ENCODE peak calls at places on chromosomes 5 and 9, in six cellular contexts. I, X, G, D, M and Q are unnamed samples.

GRCh38 chr5:153496835-153497234 is 6.4 kb downstream of the GRIA1 start:
- DNase-seq in G (no peak), X (peak), D (no peak), M (no peak), I (no peak), Q (no peak)

GRCh38 chr5:149088686-149089085 is 25.8 kb upstream of the SH3TC2 start:
- DNase-seq in G (no peak), M (no peak), D (no peak), X (no peak), I (no peak), Q (no peak)

GRCh38 chr5:130836729-130837660 is 328.1 kb downstream of the HINT1 start:
- DNase-seq in X (no peak), M (no peak), G (no peak), I (no peak), D (no peak), Q (no peak)

GRCh38 chr9:130118841-130119520 is 53.2 kb upstream of the NCS1 start:
- DNase-seq in I (no peak), D (no peak), G (no peak), X (no peak), M (no peak), Q (no peak)

GRCh38 chr5:16837305-16837704 is 98.8 kb downstream of the MYO10 start:
- DNase-seq in G (no peak), I (no peak), D (no peak), M (no peak), X (no peak), Q (no peak)

GRCh38 chr5:172646716-172647285 is 5.7 kb downstream of the NEURL1B start:
- DNase-seq in G (no peak), D (no peak), I (peak), M (no peak), X (peak), Q (no peak)

GRCh38 chr9:134730761-134731496 is 89.3 kb downstream of the COL5A1 start:
- DNase-seq in M (no peak), X (no peak), I (no peak), G (no peak), D (no peak), Q (no peak)

GRCh38 chr5:128534729-128535128 is 3.3 kb downstream of the FBN2 start:
- DNase-seq in X (no peak), D (no peak), M (no peak), I (no peak), G (no peak), Q (no peak)

GRCh38 chr5:58240286-58240685 is 219.6 kb downstream of the PLK2 start:
- DNase-seq in M (no peak), G (no peak), I (no peak), X (no peak), D (no peak), Q (no peak)

GRCh38 chr5:127068771-127069330 is 4.5 kb downstream of the C5orf63 start:
- DNase-seq in I (no peak), M (no peak), X (no peak), G (no peak), D (no peak), Q (no peak)

GRCh38 chr5:119318256-119318914 is 37.4 kb upstream of the TNFAIP8 start:
- DNase-seq in M (no peak), G (peak), I (no peak), X (no peak), D (no peak), Q (no peak)

GRCh38 chr9:124286292-124286931 is 28.7 kb downstream of the NEK6 start:
- DNase-seq in X (no peak), I (peak), D (peak), G (peak), M (no peak), Q (peak)

GRCh38 chr5:122805481-122805880 is 30.6 kb downstream of the SNX2 start:
- DNase-seq in G (no peak), M (no peak), X (no peak), I (no peak), D (no peak), Q (no peak)

GRCh38 chr9:104977580-104977979 is 49.6 kb upstream of the ABCA1 start:
- DNase-seq in X (no peak), I (no peak), G (no peak), M (no peak), D (no peak), Q (no peak)

GRCh38 chr9:17777465-17777864 is 198.6 kb downstream of the SH3GL2 start:
- DNase-seq in D (no peak), G (no peak), X (no peak), I (no peak), M (no peak), Q (no peak)

GRCh38 chr9:14238044-14238443 is 75.9 kb downstream of the NFIB start:
- DNase-seq in G (no peak), M (no peak), X (no peak), D (no peak), I (no peak), Q (no peak)

GRCh38 chr5:53411388-53411787 is 69.0 kb upstream of the FST start:
- DNase-seq in G (no peak), X (no peak), I (no peak), M (no peak), D (no peak), Q (no peak)

GRCh38 chr5:14353661-14354474 is 210.7 kb downstream of the TRIO start:
- DNase-seq in X (no peak), I (no peak), M (no peak), G (no peak), D (no peak), Q (no peak)

GRCh38 chr5:107799306-107799705 is 128.6 kb upstream of the EFNA5 start:
- DNase-seq in D (no peak), G (no peak), I (no peak), M (no peak), X (no peak), Q (no peak)

GRCh38 chr5:6159864-6160199 is 218.5 kb downstream of the MED10 start:
- DNase-seq in M (no peak), X (no peak), D (no peak), I (no peak), G (no peak), Q (no peak)

GRCh38 chr9:116605060-116605459 is 82.0 kb upstream of the TRIM32 start:
- DNase-seq in D (no peak), M (no peak), X (no peak), G (no peak), I (no peak), Q (no peak)

GRCh38 chr9:16817002-16817401 is 53.5 kb downstream of the BNC2 start:
- DNase-seq in G (no peak), X (no peak), D (no peak), I (no peak), M (no peak), Q (no peak)

GRCh38 chr9:75039006-75039405 is 10.9 kb upstream of the CARNMT1 start:
- DNase-seq in M (no peak), I (no peak), X (no peak), D (no peak), G (no peak), Q (no peak)

GRCh38 chr9:87111010-87111409 is 163.7 kb upstream of the GAS1 start:
- DNase-seq in I (no peak), D (no peak), M (no peak), X (no peak), G (no peak), Q (no peak)

GRCh38 chr5:132313378-132313777 is 19.2 kb downstream of the SLC22A4 start:
- DNase-seq in X (no peak), G (no peak), D (no peak), M (no peak), I (no peak), Q (no peak)

GRCh38 chr5:33794550-33795300 is 97.1 kb downstream of the ADAMTS12 start:
- DNase-seq in X (no peak), I (no peak), G (no peak), M (no peak), D (no peak), Q (no peak)

GRCh38 chr9:137305788-137306545 is 3.9 kb upstream of the NRARP start:
- DNase-seq in G (no peak), M (no peak), X (no peak), I (peak), D (peak), Q (no peak)

GRCh38 chr9:121685146-121685794 is 33.8 kb downstream of the DAB2IP start:
- DNase-seq in I (no peak), X (no peak), M (no peak), D (no peak), G (no peak), Q (no peak)

GRCh38 chr9:133440884-133441283 is 18.7 kb downstream of the ADAMTS13 start:
- DNase-seq in X (peak), M (no peak), D (no peak), G (peak), I (no peak), Q (peak)
- TF ChIP-seq POLR2A in X (no peak), M (no peak), D (no peak), G (no peak), I (no peak), Q (no peak)

DNA sequence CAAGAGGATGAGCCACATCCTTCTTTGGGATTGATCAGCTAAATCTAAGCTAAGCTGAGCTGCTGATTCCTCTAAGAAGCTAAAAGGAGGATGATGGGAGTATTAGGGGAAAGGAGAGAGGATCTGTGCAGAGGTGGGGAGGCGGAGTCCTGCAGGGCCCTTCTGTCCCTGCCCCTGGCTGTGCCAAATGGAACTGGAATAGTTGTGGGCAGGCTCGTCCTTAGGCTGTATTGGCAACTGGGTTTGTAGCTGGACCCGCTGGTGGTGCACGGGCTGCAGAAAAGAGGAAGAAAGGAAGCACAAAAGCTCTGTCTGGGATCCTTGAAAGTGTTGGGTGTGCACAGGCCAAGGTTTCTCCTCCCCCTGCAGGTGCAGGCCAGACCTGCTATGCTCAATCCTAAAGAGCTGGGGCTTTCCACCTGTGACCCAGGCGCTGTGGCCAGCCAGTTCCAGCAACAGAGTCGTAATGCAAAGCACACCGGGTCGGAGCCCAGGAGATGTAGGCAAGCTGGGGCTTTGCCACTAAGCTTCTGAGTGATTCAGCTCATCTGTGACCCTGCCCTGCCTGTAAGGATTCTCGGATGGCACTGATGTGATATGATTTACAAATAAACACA is 9.8 kb downstream of the CLTB start:
- DNase-seq in D (no peak), G (no peak), M (no peak), I (no peak), X (peak), Q (no peak)
- TF ChIP-seq POLR2A in D (no peak), G (no peak), M (no peak), I (no peak), X (no peak), Q (no peak)

GRCh38 chr9:84397151-84397728 is 56.7 kb upstream of the SLC28A3 start:
- DNase-seq in M (peak), D (peak), X (peak), G (peak), I (peak), Q (peak)
- TF ChIP-seq POLR2A in M (no peak), D (no peak), X (no peak), G (no peak), I (no peak), Q (no peak)

DNA sequence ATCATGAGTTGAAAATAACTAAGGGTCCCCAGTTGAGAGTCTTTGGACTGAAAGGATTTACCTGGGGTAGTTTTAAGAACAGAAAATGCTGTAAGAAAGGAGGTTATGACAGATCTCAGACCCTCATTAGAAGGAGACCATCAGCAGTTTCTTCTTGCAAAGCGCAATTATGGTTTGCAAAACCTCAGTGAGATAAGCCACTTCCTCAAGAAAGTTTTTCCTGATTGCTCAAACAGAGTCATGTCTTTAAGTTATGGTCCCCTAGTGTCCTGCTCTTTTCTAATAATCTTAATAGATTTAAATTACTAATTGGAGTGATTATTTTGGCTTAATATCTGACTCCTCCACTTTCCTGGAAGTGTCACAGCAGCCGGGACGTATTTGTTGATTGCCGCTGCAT is 293.2 kb upstream of the KLF4 start:
- DNase-seq in G (no peak), M (no peak), I (no peak), D (no peak), X (no peak), Q (no peak)
- TF ChIP-seq POLR2A in G (no peak), M (no peak), I (no peak), D (no peak), X (no peak), Q (no peak)

DNA sequence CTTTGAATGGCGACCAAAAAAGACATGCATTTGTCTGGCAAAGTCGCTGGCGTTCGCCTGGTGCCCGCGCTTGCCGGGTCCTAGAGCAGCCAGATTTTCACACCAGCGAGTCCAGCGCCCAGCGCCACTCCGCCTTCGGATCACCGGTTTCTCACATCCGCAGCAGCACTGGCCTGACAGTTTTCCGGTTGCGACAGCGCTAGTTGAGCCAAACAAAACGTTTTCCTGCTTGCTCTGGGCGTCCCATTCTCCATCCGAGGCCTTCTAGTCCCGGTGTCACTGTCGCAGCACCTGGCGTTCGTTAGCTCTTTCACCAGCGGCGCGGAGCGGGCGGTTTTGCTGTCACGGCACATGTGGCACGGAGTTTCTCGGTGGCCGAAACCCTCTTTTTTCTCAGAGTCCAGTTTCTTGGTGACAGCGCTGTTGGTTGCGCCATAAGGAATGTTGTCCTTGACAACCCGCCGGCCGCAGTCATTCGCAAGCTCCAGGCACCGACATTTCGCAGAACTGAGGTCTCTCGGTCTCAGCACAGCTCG is 48.0 kb downstream of the ANXA2R start:
- DNase-seq in X (peak), D (peak), M (peak), G (peak), I (peak), Q (no peak)
- TF ChIP-seq POLR2A in X (peak), D (peak), M (peak), G (peak), I (peak), Q (peak)

DNA sequence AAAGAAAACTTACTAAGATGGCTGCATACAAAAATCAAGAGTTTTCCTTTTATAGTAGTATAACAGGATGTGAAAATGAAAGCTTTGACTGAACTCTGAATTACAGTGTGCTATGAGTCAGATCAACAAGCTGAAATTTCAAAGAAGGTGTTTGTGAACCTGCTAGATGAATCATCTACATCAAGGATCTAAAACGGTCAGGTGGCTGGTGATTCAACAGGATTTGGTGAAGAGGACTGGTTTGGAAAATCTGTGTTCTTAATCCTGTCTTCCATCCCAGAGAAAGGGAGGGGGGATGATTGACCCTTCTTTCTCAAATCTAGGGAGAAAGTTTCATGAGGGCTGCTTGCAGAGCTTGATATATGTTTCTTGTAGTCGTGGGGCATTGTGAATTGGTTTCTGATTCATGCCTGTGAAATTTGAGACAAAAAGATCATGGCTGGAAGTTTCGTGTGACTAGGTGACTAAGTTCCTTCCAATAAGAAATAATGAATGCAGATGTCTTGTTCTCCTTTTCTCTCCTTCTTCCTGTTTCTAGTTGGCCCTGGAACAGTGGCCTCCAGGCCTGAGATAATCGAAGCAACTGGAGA is 67.0 kb downstream of the MRPS30 start:
- DNase-seq in I (no peak), X (no peak), D (no peak), G (no peak), M (no peak), Q (no peak)
- TF ChIP-seq POLR2A in I (no peak), X (no peak), D (no peak), G (no peak), M (no peak), Q (no peak)